ENCODE peak calls at places on chromosome 1, in four cellular contexts. One of them, this sample, is unnamed. For H3K36me3, the result is how much of the 10 kb centered on the place peaks cover.

GRCh38 chr1:214317300-214317699 is 36.3 kb downstream of the SMYD2 start:
- DNase-seq in psoas muscle: no peak
- DNase-seq in CD8-positive, alpha-beta T cell: no peak
- DNase-seq in GM23338: peak
- DNase-seq in this sample: no peak

GRCh38 chr1:195053478-195053877 is 1554.8 kb downstream of the KCNT2 start:
- DNase-seq in CD8-positive, alpha-beta T cell: no peak
- DNase-seq in GM23338: no peak
- DNase-seq in psoas muscle: no peak
- DNase-seq in this sample: no peak

GRCh38 chr1:204307334-204307883 is 52.3 kb downstream of the PLEKHA6 start:
- DNase-seq in psoas muscle: no peak
- DNase-seq in CD8-positive, alpha-beta T cell: no peak
- DNase-seq in GM23338: peak
- DNase-seq in this sample: no peak

GRCh38 chr1:92168657-92169056 is 49.1 kb upstream of the C1orf146 start:
- DNase-seq in GM23338: peak
- DNase-seq in CD8-positive, alpha-beta T cell: no peak
- DNase-seq in psoas muscle: no peak
- DNase-seq in this sample: no peak

GRCh38 chr1:157993179-157994080 is at the start of gene KIRREL1:
- DNase-seq in GM23338: peak
- DNase-seq in psoas muscle: peak
- DNase-seq in CD8-positive, alpha-beta T cell: no peak
- DNase-seq in this sample: no peak

GRCh38 chr1:203035111-203036000 is 9.1 kb downstream of the PPFIA4 start:
- DNase-seq in psoas muscle: peak
- DNase-seq in GM23338: peak
- DNase-seq in CD8-positive, alpha-beta T cell: no peak
- DNase-seq in this sample: no peak

GRCh38 chr1:178031856-178032320 is 62.0 kb upstream of the RASAL2 start:
- DNase-seq in GM23338: peak
- DNase-seq in psoas muscle: peak
- DNase-seq in CD8-positive, alpha-beta T cell: no peak
- DNase-seq in this sample: no peak

GRCh38 chr1:14571810-14572767 is 26.4 kb upstream of the KAZN start:
- DNase-seq in GM23338: peak
- DNase-seq in psoas muscle: no peak
- DNase-seq in CD8-positive, alpha-beta T cell: no peak
- DNase-seq in this sample: no peak

GRCh38 chr1:96388421-96389310 is 332.9 kb upstream of the PTBP2 start:
- DNase-seq in GM23338: no peak
- DNase-seq in CD8-positive, alpha-beta T cell: no peak
- DNase-seq in psoas muscle: no peak
- DNase-seq in this sample: no peak

DNA sequence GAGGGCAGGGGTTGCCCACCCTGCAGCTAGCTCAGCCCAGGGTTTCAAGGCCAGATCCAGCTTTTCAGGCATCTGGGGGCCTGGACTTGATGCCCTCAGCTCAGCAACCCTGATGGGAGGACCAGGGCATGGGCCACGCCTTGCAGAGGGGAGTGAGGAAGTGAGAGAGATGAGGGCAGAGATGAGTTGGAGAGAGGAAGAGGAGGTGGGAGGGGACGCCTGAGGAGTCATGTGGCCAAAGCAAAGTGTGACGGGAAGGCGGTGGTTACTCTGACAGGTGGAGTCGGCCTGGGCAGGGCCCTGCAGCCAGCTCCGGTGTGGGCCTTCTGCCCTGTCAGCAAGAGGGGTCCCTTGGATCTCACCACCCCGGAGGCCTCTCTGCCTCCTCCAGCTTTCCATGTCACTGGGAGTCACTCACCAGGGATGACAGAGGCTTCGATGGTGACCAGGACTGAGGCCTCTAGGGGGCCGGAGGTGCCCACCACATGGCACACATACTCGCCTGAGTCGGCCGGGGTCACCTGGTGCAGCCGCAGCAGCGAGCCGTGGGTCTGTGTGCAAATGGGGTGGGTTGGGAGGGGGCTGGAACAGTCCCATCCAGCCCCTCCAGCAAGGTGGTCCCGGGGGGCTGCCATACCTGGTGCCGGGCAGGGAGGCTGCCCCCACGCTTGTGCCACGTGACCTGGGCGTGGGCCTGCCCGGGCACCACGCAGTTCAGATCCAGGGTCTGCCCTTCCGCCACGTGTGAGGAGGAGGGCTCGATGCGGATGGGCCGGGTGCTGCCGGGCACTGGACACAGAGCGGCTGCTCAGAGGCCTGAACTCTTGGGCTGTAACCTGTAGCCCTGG is 40.4 kb downstream of the LDLRAD2 start:
- DNase-seq in psoas muscle: no peak
- DNase-seq in CD8-positive, alpha-beta T cell: no peak
- DNase-seq in GM23338: no peak
- DNase-seq in this sample: no peak
- H3K36me3 ChIP-seq in psoas muscle: half or more
- H3K36me3 ChIP-seq in CD8-positive, alpha-beta T cell: under half
- H3K36me3 ChIP-seq in GM23338: under half
- H3K36me3 ChIP-seq in this sample: under half

GRCh38 chr1:244854175-244854574 is 10.2 kb downstream of the HNRNPU start:
- DNase-seq in GM23338: no peak
- DNase-seq in psoas muscle: no peak
- DNase-seq in CD8-positive, alpha-beta T cell: no peak
- DNase-seq in this sample: no peak
- H3K36me3 ChIP-seq in GM23338: half or more
- H3K36me3 ChIP-seq in psoas muscle: half or more
- H3K36me3 ChIP-seq in CD8-positive, alpha-beta T cell: half or more
- H3K36me3 ChIP-seq in this sample: half or more

DNA sequence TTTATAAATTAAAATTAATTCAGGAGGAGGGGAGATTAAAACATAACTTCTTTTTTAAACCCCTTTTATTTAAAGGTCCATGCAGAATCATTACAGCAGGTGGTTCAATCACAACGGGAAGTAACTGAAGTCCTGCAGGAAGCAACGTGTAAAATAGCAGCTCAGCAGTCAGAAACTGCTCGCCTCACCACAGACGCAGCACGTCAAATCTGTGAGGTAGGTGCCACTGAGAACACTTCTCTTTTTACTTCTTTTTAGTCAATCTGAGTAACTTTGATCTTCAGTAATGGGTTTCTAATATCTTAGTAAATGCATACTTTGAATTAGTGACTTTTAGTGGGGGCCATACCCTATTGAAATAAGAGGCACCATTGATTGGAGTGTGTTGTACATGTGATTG is 87.0 kb downstream of the CEP350 start:
- DNase-seq in GM23338: no peak
- DNase-seq in psoas muscle: no peak
- DNase-seq in CD8-positive, alpha-beta T cell: no peak
- DNase-seq in this sample: no peak
- H3K36me3 ChIP-seq in GM23338: under half
- H3K36me3 ChIP-seq in psoas muscle: half or more
- H3K36me3 ChIP-seq in CD8-positive, alpha-beta T cell: under half
- H3K36me3 ChIP-seq in this sample: under half

GRCh38 chr1:226889616-226890330 is 19.4 kb downstream of the PSEN2 start:
- DNase-seq in GM23338: no peak
- DNase-seq in CD8-positive, alpha-beta T cell: no peak
- DNase-seq in psoas muscle: no peak
- DNase-seq in this sample: no peak

GRCh38 chr1:226888816-226889215 is 18.4 kb downstream of the PSEN2 start:
- DNase-seq in GM23338: no peak
- DNase-seq in psoas muscle: no peak
- DNase-seq in CD8-positive, alpha-beta T cell: no peak
- DNase-seq in this sample: no peak

GRCh38 chr1:226891846-226892533 is 21.6 kb downstream of the PSEN2 start:
- DNase-seq in GM23338: no peak
- DNase-seq in psoas muscle: no peak
- DNase-seq in CD8-positive, alpha-beta T cell: no peak
- DNase-seq in this sample: no peak

GRCh38 chr1:226891346-226891745 is 20.9 kb downstream of the PSEN2 start:
- DNase-seq in GM23338: no peak
- DNase-seq in psoas muscle: no peak
- DNase-seq in CD8-positive, alpha-beta T cell: no peak
- DNase-seq in this sample: no peak

GRCh38 chr1:226890331-226891108 is 20.1 kb downstream of the PSEN2 start:
- DNase-seq in GM23338: peak
- DNase-seq in CD8-positive, alpha-beta T cell: no peak
- DNase-seq in psoas muscle: no peak
- DNase-seq in this sample: no peak
- H3K36me3 ChIP-seq in GM23338: under half
- H3K36me3 ChIP-seq in CD8-positive, alpha-beta T cell: under half
- H3K36me3 ChIP-seq in psoas muscle: half or more
- H3K36me3 ChIP-seq in this sample: under half

DNA sequence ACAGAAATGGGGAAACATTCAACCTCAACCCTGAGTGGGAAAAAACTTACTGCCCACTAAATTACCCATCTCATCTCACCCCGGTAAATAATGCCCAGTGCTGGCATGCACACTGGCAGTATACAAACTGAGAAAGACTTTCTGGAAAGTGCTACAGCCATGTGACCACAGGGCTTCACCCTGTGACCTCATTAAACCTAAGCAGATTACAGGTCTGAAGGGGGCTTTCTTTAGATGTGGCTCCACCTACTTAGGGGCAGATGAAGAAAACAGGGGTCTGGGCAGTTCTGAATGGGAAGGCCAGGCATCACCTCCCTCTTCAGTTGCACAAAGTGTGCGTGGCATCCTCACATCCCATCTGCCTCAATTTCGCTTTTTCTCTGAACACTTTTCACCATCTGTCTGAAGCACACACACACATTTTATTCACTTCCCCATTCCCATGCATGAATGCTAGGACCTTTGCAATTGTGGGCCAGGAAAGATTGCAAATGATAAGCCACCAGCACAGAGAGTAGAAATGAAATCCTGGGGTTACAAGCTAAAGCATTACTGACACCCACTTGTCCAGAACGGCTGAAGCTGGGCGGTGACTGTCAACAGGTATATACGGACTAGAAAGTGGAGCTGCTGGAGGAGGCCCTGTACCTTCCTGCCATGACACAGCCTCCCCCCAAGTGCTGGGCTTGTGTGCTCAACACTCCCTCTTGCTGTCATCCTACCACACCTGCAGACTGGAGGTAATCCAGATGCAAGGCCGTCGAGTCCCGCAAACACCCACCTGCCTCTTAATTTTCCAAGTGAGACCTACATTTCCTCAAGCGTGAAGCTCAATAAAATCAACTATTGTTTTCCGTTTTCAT is 2.7 kb downstream of the NADK start:
- DNase-seq in psoas muscle: no peak
- DNase-seq in GM23338: peak
- DNase-seq in CD8-positive, alpha-beta T cell: no peak
- DNase-seq in this sample: no peak
- H3K36me3 ChIP-seq in psoas muscle: under half
- H3K36me3 ChIP-seq in GM23338: under half
- H3K36me3 ChIP-seq in CD8-positive, alpha-beta T cell: under half
- H3K36me3 ChIP-seq in this sample: under half

This sample was measured in CD4-positive, alpha-beta memory T cell.